ENCODE peak calls at places on chromosomes 11 and 22, in six cellular contexts. One of them, this sample, is unnamed.

GRCh38 chr11:70538641-70539359 is 140.5 kb downstream of the CTTN start:
- DNase-seq in SHP77 treated with DMSO at 0.1 percent for 48 hours: no peak
- DNase-seq in neural progenitor cell: no peak
- DNase-seq in activated CD4-positive, alpha-beta T cell treated with anti-CD3 and anti-CD28 coated beads, Interleukin-2, amount 10 ng/mL, durations not matched to agents 7 days and 5 days: no peak
- DNase-seq in amniotic stem cell: no peak
- DNase-seq in GM03348: no peak
- DNase-seq in this sample: peak; percentile 75

GRCh38 chr11:6319879-6320410 is 356 bp downstream of the CAVIN3 start:
- DNase-seq in GM03348: peak; percentile 97
- DNase-seq in activated CD4-positive, alpha-beta T cell treated with anti-CD3 and anti-CD28 coated beads, Interleukin-2, amount 10 ng/mL, durations not matched to agents 7 days and 5 days: peak; percentile 23
- DNase-seq in SHP77 treated with DMSO at 0.1 percent for 48 hours: no peak
- DNase-seq in neural progenitor cell: peak; percentile 80
- DNase-seq in amniotic stem cell: peak; percentile 85
- DNase-seq in this sample: peak; percentile 97

GRCh38 chr11:45538939-45539338 is 126.5 kb downstream of the CHST1 start:
- DNase-seq in neural progenitor cell: no peak
- DNase-seq in SHP77 treated with DMSO at 0.1 percent for 48 hours: no peak
- DNase-seq in GM03348: no peak
- DNase-seq in activated CD4-positive, alpha-beta T cell treated with anti-CD3 and anti-CD28 coated beads, Interleukin-2, amount 10 ng/mL, durations not matched to agents 7 days and 5 days: no peak
- DNase-seq in amniotic stem cell: no peak
- DNase-seq in this sample: no peak

GRCh38 chr11:79198898-79199250 is 242.0 kb downstream of the TENM4 start:
- DNase-seq in neural progenitor cell: no peak
- DNase-seq in SHP77 treated with DMSO at 0.1 percent for 48 hours: no peak
- DNase-seq in activated CD4-positive, alpha-beta T cell treated with anti-CD3 and anti-CD28 coated beads, Interleukin-2, amount 10 ng/mL, durations not matched to agents 7 days and 5 days: no peak
- DNase-seq in GM03348: no peak
- DNase-seq in amniotic stem cell: no peak
- DNase-seq in this sample: peak; percentile 60

GRCh38 chr22:20206709-20207215 is 55.9 kb upstream of the CCDC188 start:
- DNase-seq in GM03348: peak; percentile 53
- DNase-seq in amniotic stem cell: no peak
- DNase-seq in neural progenitor cell: no peak
- DNase-seq in activated CD4-positive, alpha-beta T cell treated with anti-CD3 and anti-CD28 coated beads, Interleukin-2, amount 10 ng/mL, durations not matched to agents 7 days and 5 days: peak; percentile 27
- DNase-seq in SHP77 treated with DMSO at 0.1 percent for 48 hours: no peak
- DNase-seq in this sample: no peak

GRCh38 chr22:42769574-42770447 is 49.1 kb upstream of the A4GALT start:
- DNase-seq in activated CD4-positive, alpha-beta T cell treated with anti-CD3 and anti-CD28 coated beads, Interleukin-2, amount 10 ng/mL, durations not matched to agents 7 days and 5 days: no peak
- DNase-seq in SHP77 treated with DMSO at 0.1 percent for 48 hours: no peak
- DNase-seq in GM03348: peak; percentile 90
- DNase-seq in amniotic stem cell: no peak
- DNase-seq in neural progenitor cell: peak; percentile 1
- DNase-seq in this sample: peak; percentile 96

GRCh38 chr22:50151571-50152537 is 18.7 kb upstream of the PANX2 start:
- DNase-seq in neural progenitor cell: no peak
- DNase-seq in activated CD4-positive, alpha-beta T cell treated with anti-CD3 and anti-CD28 coated beads, Interleukin-2, amount 10 ng/mL, durations not matched to agents 7 days and 5 days: no peak
- DNase-seq in GM03348: no peak
- DNase-seq in SHP77 treated with DMSO at 0.1 percent for 48 hours: no peak
- DNase-seq in amniotic stem cell: no peak
- DNase-seq in this sample: peak; percentile 72

GRCh38 chr11:30017467-30017895 is 651 bp upstream of the KCNA4 start:
- DNase-seq in activated CD4-positive, alpha-beta T cell treated with anti-CD3 and anti-CD28 coated beads, Interleukin-2, amount 10 ng/mL, durations not matched to agents 7 days and 5 days: no peak
- DNase-seq in amniotic stem cell: no peak
- DNase-seq in SHP77 treated with DMSO at 0.1 percent for 48 hours: no peak
- DNase-seq in GM03348: no peak
- DNase-seq in neural progenitor cell: peak; percentile 36
- DNase-seq in this sample: no peak

GRCh38 chr11:79501688-79502087 is 60.9 kb upstream of the TENM4 start:
- DNase-seq in neural progenitor cell: no peak
- DNase-seq in activated CD4-positive, alpha-beta T cell treated with anti-CD3 and anti-CD28 coated beads, Interleukin-2, amount 10 ng/mL, durations not matched to agents 7 days and 5 days: no peak
- DNase-seq in SHP77 treated with DMSO at 0.1 percent for 48 hours: no peak
- DNase-seq in amniotic stem cell: no peak
- DNase-seq in GM03348: no peak
- DNase-seq in this sample: no peak

GRCh38 chr22:16959345-16959930 is 48.6 kb downstream of the GAB4 start:
- DNase-seq in neural progenitor cell: no peak
- DNase-seq in activated CD4-positive, alpha-beta T cell treated with anti-CD3 and anti-CD28 coated beads, Interleukin-2, amount 10 ng/mL, durations not matched to agents 7 days and 5 days: no peak
- DNase-seq in amniotic stem cell: no peak
- DNase-seq in SHP77 treated with DMSO at 0.1 percent for 48 hours: no peak
- DNase-seq in GM03348: peak; percentile 6
- DNase-seq in this sample: peak; percentile 58

GRCh38 chr11:114315749-114316368 is 19.7 kb downstream of the NNMT start:
- DNase-seq in GM03348: no peak
- DNase-seq in activated CD4-positive, alpha-beta T cell treated with anti-CD3 and anti-CD28 coated beads, Interleukin-2, amount 10 ng/mL, durations not matched to agents 7 days and 5 days: no peak
- DNase-seq in neural progenitor cell: no peak
- DNase-seq in amniotic stem cell: no peak
- DNase-seq in SHP77 treated with DMSO at 0.1 percent for 48 hours: peak; percentile 76
- DNase-seq in this sample: no peak

GRCh38 chr11:19661827-19662226 is 50.8 kb upstream of the NAV2 start:
- DNase-seq in neural progenitor cell: no peak
- DNase-seq in SHP77 treated with DMSO at 0.1 percent for 48 hours: no peak
- DNase-seq in GM03348: no peak
- DNase-seq in amniotic stem cell: no peak
- DNase-seq in activated CD4-positive, alpha-beta T cell treated with anti-CD3 and anti-CD28 coated beads, Interleukin-2, amount 10 ng/mL, durations not matched to agents 7 days and 5 days: no peak
- DNase-seq in this sample: no peak

GRCh38 chr11:64803163-64803845 is at the start of gene MAP4K2:
- DNase-seq in amniotic stem cell: peak; percentile 87
- DNase-seq in neural progenitor cell: peak; percentile 97
- DNase-seq in activated CD4-positive, alpha-beta T cell treated with anti-CD3 and anti-CD28 coated beads, Interleukin-2, amount 10 ng/mL, durations not matched to agents 7 days and 5 days: peak; percentile 84
- DNase-seq in SHP77 treated with DMSO at 0.1 percent for 48 hours: peak; percentile 30
- DNase-seq in GM03348: peak; percentile 99
- DNase-seq in this sample: peak; percentile 100

GRCh38 chr11:79013509-79013908 is 427.3 kb downstream of the TENM4 start:
- DNase-seq in SHP77 treated with DMSO at 0.1 percent for 48 hours: no peak
- DNase-seq in activated CD4-positive, alpha-beta T cell treated with anti-CD3 and anti-CD28 coated beads, Interleukin-2, amount 10 ng/mL, durations not matched to agents 7 days and 5 days: no peak
- DNase-seq in neural progenitor cell: no peak
- DNase-seq in amniotic stem cell: no peak
- DNase-seq in GM03348: peak; percentile 56
- DNase-seq in this sample: no peak

GRCh38 chr22:35835998-35836691 is 118.5 kb downstream of the APOL5 start:
- DNase-seq in activated CD4-positive, alpha-beta T cell treated with anti-CD3 and anti-CD28 coated beads, Interleukin-2, amount 10 ng/mL, durations not matched to agents 7 days and 5 days: no peak
- DNase-seq in amniotic stem cell: peak; percentile 72
- DNase-seq in GM03348: peak; percentile 77
- DNase-seq in SHP77 treated with DMSO at 0.1 percent for 48 hours: peak; percentile 91
- DNase-seq in neural progenitor cell: peak; percentile 75
- DNase-seq in this sample: peak; percentile 62

GRCh38 chr11:30016588-30017363 is at the start of gene KCNA4:
- DNase-seq in activated CD4-positive, alpha-beta T cell treated with anti-CD3 and anti-CD28 coated beads, Interleukin-2, amount 10 ng/mL, durations not matched to agents 7 days and 5 days: no peak
- DNase-seq in amniotic stem cell: no peak
- DNase-seq in SHP77 treated with DMSO at 0.1 percent for 48 hours: no peak
- DNase-seq in neural progenitor cell: peak; percentile 88
- DNase-seq in GM03348: peak; percentile 22
- DNase-seq in this sample: no peak

This sample was measured in osteoblast.